ENCODE peak calls at places on chromosomes 13 and 19, in seven cellular contexts. F is stimulated activated CD4-positive, alpha-beta T cell treated with anti-CD3 and anti-CD28 coated beads, Interleukin-2, amount 100 ng/mL, for 24 hours; N is Caco-2; T is activated naive CD8-positive, alpha-beta T cell treated with anti-CD3 and anti-CD28 coated beads, Interleukin-2, amount 50 U/mL, for 24 hours; C is BE2C; H is A549; M is activated naive CD4-positive, alpha-beta T cell treated with Interleukin-2 at 50 U/mL for 16 hours. J is an unnamed sample.

GRCh38 chr19:50252111-50252886 is 48.9 kb downstream of the MYH14 start:
- DNase-seq in T (peak), F (peak), M (peak), N (peak), H (peak), C (peak), J (no peak)

GRCh38 chr19:13063461-13064091 is 39.1 kb downstream of the LYL1 start:
- DNase-seq in F (no peak), C (no peak), T (no peak), N (no peak), M (no peak), H (no peak), J (no peak)

GRCh38 chr19:10292206-10292788 is 2.5 kb downstream of the ICAM5 start:
- DNase-seq in F (peak), M (peak), C (peak), H (peak), T (peak), N (peak), J (peak)

GRCh38 chr13:24716446-24716845 is 36.2 kb downstream of the ATP12A start:
- DNase-seq in N (no peak), M (no peak), C (no peak), F (no peak), H (no peak), T (no peak), J (no peak)

GRCh38 chr19:33675501-33676124 is 53.9 kb downstream of the CHST8 start:
- DNase-seq in T (no peak), C (no peak), M (no peak), H (no peak), F (no peak), N (no peak), J (no peak)

GRCh38 chr13:44698076-44698475 is 121.9 kb upstream of the TSC22D1 start:
- DNase-seq in M (no peak), F (no peak), N (no peak), H (no peak), C (no peak), T (no peak), J (no peak)

GRCh38 chr13:112324121-112324520 is 52.0 kb upstream of the SPACA7 start:
- DNase-seq in F (no peak), C (no peak), M (no peak), H (no peak), T (no peak), N (no peak), J (no peak)

GRCh38 chr13:34695063-34695462 is 247.0 kb upstream of the NBEA start:
- DNase-seq in T (no peak), M (no peak), C (no peak), F (no peak), N (no peak), H (no peak), J (no peak)

GRCh38 chr13:98222081-98222554 is 45.0 kb upstream of the RNF113B start:
- DNase-seq in C (no peak), M (no peak), H (no peak), N (no peak), F (no peak), T (no peak), J (no peak)

GRCh38 chr19:1941146-1942077 is at the start of gene CSNK1G2:
- DNase-seq in H (no peak), F (no peak), T (no peak), N (no peak), M (no peak), C (no peak), J (no peak)

GRCh38 chr13:111171629-111172028 is 56.5 kb downstream of the ARHGEF7 start:
- DNase-seq in F (no peak), C (no peak), M (no peak), T (no peak), N (peak), H (no peak), J (no peak)

GRCh38 chr13:72666391-72666790 is 61.0 kb downstream of the MZT1 start:
- DNase-seq in T (no peak), H (no peak), N (no peak), C (no peak), F (no peak), M (no peak), J (no peak)